ENCODE peak calls at places on chromosome 18, in four cellular contexts. S is stimulated activated CD8-positive, alpha-beta memory T cell treated with anti-CD3 and anti-CD28 coated beads, Interleukin-15, amount 100 ng/mL, for 48 hours; C is T-cell; H is astrocyte of the spinal cord. T is an unnamed sample.

GRCh38 chr18:44927127-44927849 is 246.6 kb downstream of the SETBP1 start:
- DNase-seq in S (no peak), C (no peak), H (no peak), T (peak)

GRCh38 chr18:23207191-23207955 is 72.1 kb downstream of the CABLES1 start:
- DNase-seq in C (no peak), H (peak), S (no peak), T (peak)

GRCh38 chr18:57668021-57668420 is 46.4 kb upstream of the NARS1 start:
- DNase-seq in S (no peak), H (no peak), C (no peak), T (no peak)

GRCh38 chr18:53153800-53154199 is 813.8 kb downstream of the DCC start:
- DNase-seq in C (no peak), S (no peak), H (no peak), T (no peak)

GRCh38 chr18:34947711-34948125 is 93.5 kb upstream of the MAPRE2 start:
- DNase-seq in S (no peak), H (peak), C (no peak), T (no peak)

GRCh38 chr18:68928762-68929675 is 131.1 kb downstream of the CCDC102B start:
- DNase-seq in C (no peak), S (no peak), H (no peak), T (no peak)

GRCh38 chr18:32801236-32801635 is 28.4 kb upstream of the KLHL14 start:
- DNase-seq in C (no peak), S (no peak), H (no peak), T (no peak)

GRCh38 chr18:36326771-36327170 is 29.3 kb downstream of the FHOD3 start:
- DNase-seq in C (no peak), S (no peak), H (no peak), T (no peak)

GRCh38 chr18:13216732-13217465 is 1.7 kb upstream of the LDLRAD4 start:
- DNase-seq in H (no peak), C (peak), S (peak), T (peak)

GRCh38 chr18:55083461-55083860 is 124.2 kb upstream of the CCDC68 start:
- DNase-seq in H (peak), C (no peak), S (no peak), T (no peak)

T was measured in Daoy.